ENCODE peak calls at places on chromosomes 7 and 10, in eight cellular contexts. E, S, F, V, I, K, A and N are unnamed samples.

GRCh38 chr10:29471483-29471859 is 163.3 kb downstream of the SVIL start:
- DNase-seq in E (peak), S (no peak), F (peak), V (no peak), I (no peak), K (no peak), A (no peak), N (no peak)

GRCh38 chr7:115707236-115707635 is 323.3 kb downstream of the TFEC start:
- DNase-seq in E (no peak), S (no peak), F (peak), V (no peak), I (no peak), K (no peak), A (no peak), N (no peak)

GRCh38 chr7:125568799-125569198 is 639.2 kb upstream of the POT1 start:
- DNase-seq in E (no peak), S (no peak), F (no peak), V (no peak), I (no peak), K (no peak), A (no peak), N (no peak)

GRCh38 chr7:78140109-78140508 is 341.5 kb downstream of the PHTF2 start:
- DNase-seq in E (no peak), S (no peak), F (no peak), V (no peak), I (no peak), K (no peak), A (no peak), N (no peak)

GRCh38 chr10:104273291-104273690 is 4.3 kb downstream of the GSTO2 start:
- DNase-seq in E (no peak), S (no peak), F (no peak), V (no peak), I (no peak), K (no peak), A (no peak), N (no peak)

GRCh38 chr7:123637203-123637602 is 18.5 kb upstream of the LMOD2 start:
- DNase-seq in E (no peak), S (no peak), F (no peak), V (no peak), I (no peak), K (no peak), A (no peak), N (no peak)

GRCh38 chr10:7666253-7667023 is at the start of gene ITIH5:
- DNase-seq in E (no peak), S (no peak), F (no peak), V (no peak), I (no peak), K (no peak), A (no peak), N (peak)

GRCh38 chr7:75039709-75040108 is 33.9 kb downstream of the RCC1L start:
- DNase-seq in E (no peak), S (no peak), F (no peak), V (no peak), I (no peak), K (no peak), A (no peak), N (no peak)

GRCh38 chr7:114819629-114820362 is 102.1 kb upstream of the MDFIC start:
- DNase-seq in E (peak), S (no peak), F (no peak), V (no peak), I (no peak), K (peak), A (no peak), N (peak)

GRCh38 chr10:75788394-75789205 is 357.2 kb downstream of the LRMDA start:
- DNase-seq in E (no peak), S (no peak), F (peak), V (no peak), I (no peak), K (peak), A (no peak), N (no peak)

GRCh38 chr7:113801751-113802150 is 117.1 kb downstream of the PPP1R3A start:
- DNase-seq in E (no peak), S (no peak), F (no peak), V (no peak), I (no peak), K (no peak), A (no peak), N (no peak)

GRCh38 chr7:16698200-16698910 is 52.4 kb downstream of the BZW2 start:
- DNase-seq in E (no peak), S (no peak), F (no peak), V (no peak), I (no peak), K (no peak), A (no peak), N (no peak)

GRCh38 chr7:79286181-79286580 is 167.3 kb downstream of the MAGI2 start:
- DNase-seq in E (no peak), S (no peak), F (no peak), V (no peak), I (no peak), K (no peak), A (no peak), N (no peak)

GRCh38 chr7:55526770-55527169 is 45.5 kb downstream of the VOPP1 start:
- DNase-seq in E (no peak), S (no peak), F (peak), V (no peak), I (no peak), K (no peak), A (no peak), N (no peak)

GRCh38 chr10:112295853-112296830 is 12.9 kb downstream of the TECTB start:
- DNase-seq in E (no peak), S (no peak), F (no peak), V (no peak), I (no peak), K (no peak), A (no peak), N (no peak)